ENCODE peak calls at places on chromosomes 2 and 18, in ten cellular contexts. One of them, this sample, is unnamed.

GRCh38 chr18:79599503-79599931 is 80.1 kb upstream of the CTDP1 start:
- DNase-seq in mesenchymal stem cell: peak
- DNase-seq in activated CD4-positive, alpha-beta T cell treated with anti-CD3 and anti-CD28 coated beads, Interleukin-2, amount 10 ng/mL, durations not matched to agents 24 days and 14 days: no peak
- DNase-seq in thoracic aorta: no peak
- DNase-seq in germinal center: no peak
- DNase-seq in osteocyte: no peak
- DNase-seq in COR-L47: no peak
- DNase-seq in GM20000: no peak
- DNase-seq in NCI-H2081: no peak
- DNase-seq in A549: peak
- DNase-seq in this sample: peak

GRCh38 chr2:105114551-105114950 is 76.7 kb downstream of the MRPS9 start:
- DNase-seq in COR-L47: peak
- DNase-seq in germinal center: peak
- DNase-seq in GM20000: peak
- DNase-seq in osteocyte: no peak
- DNase-seq in thoracic aorta: no peak
- DNase-seq in activated CD4-positive, alpha-beta T cell treated with anti-CD3 and anti-CD28 coated beads, Interleukin-2, amount 10 ng/mL, durations not matched to agents 24 days and 14 days: no peak
- DNase-seq in A549: peak
- DNase-seq in mesenchymal stem cell: peak
- DNase-seq in NCI-H2081: peak
- DNase-seq in this sample: peak

GRCh38 chr18:676069-676468 is 18.6 kb downstream of the TYMS start:
- DNase-seq in GM20000: no peak
- DNase-seq in A549: no peak
- DNase-seq in thoracic aorta: no peak
- DNase-seq in mesenchymal stem cell: no peak
- DNase-seq in COR-L47: no peak
- DNase-seq in NCI-H2081: no peak
- DNase-seq in germinal center: no peak
- DNase-seq in activated CD4-positive, alpha-beta T cell treated with anti-CD3 and anti-CD28 coated beads, Interleukin-2, amount 10 ng/mL, durations not matched to agents 24 days and 14 days: no peak
- DNase-seq in osteocyte: no peak
- DNase-seq in this sample: no peak

GRCh38 chr2:76310894-76311293 is 600.2 kb upstream of the GCFC2 start:
- DNase-seq in NCI-H2081: no peak
- DNase-seq in COR-L47: no peak
- DNase-seq in osteocyte: no peak
- DNase-seq in GM20000: no peak
- DNase-seq in activated CD4-positive, alpha-beta T cell treated with anti-CD3 and anti-CD28 coated beads, Interleukin-2, amount 10 ng/mL, durations not matched to agents 24 days and 14 days: no peak
- DNase-seq in thoracic aorta: no peak
- DNase-seq in A549: no peak
- DNase-seq in germinal center: no peak
- DNase-seq in mesenchymal stem cell: no peak
- DNase-seq in this sample: no peak

GRCh38 chr2:239401450-239402227 is 819 bp upstream of the HDAC4 start:
- DNase-seq in thoracic aorta: peak
- DNase-seq in A549: peak
- DNase-seq in germinal center: peak
- DNase-seq in mesenchymal stem cell: peak
- DNase-seq in COR-L47: peak
- DNase-seq in NCI-H2081: peak
- DNase-seq in GM20000: peak
- DNase-seq in activated CD4-positive, alpha-beta T cell treated with anti-CD3 and anti-CD28 coated beads, Interleukin-2, amount 10 ng/mL, durations not matched to agents 24 days and 14 days: peak
- DNase-seq in osteocyte: peak
- DNase-seq in this sample: peak

GRCh38 chr18:21242141-21243040 is at the start of gene GREB1L:
- DNase-seq in germinal center: peak
- DNase-seq in GM20000: peak
- DNase-seq in thoracic aorta: no peak
- DNase-seq in COR-L47: peak
- DNase-seq in A549: peak
- DNase-seq in mesenchymal stem cell: peak
- DNase-seq in NCI-H2081: peak
- DNase-seq in osteocyte: no peak
- DNase-seq in activated CD4-positive, alpha-beta T cell treated with anti-CD3 and anti-CD28 coated beads, Interleukin-2, amount 10 ng/mL, durations not matched to agents 24 days and 14 days: peak
- DNase-seq in this sample: peak

GRCh38 chr18:74645717-74646116 is 48.0 kb downstream of the ZNF407 start:
- DNase-seq in thoracic aorta: no peak
- DNase-seq in activated CD4-positive, alpha-beta T cell treated with anti-CD3 and anti-CD28 coated beads, Interleukin-2, amount 10 ng/mL, durations not matched to agents 24 days and 14 days: no peak
- DNase-seq in COR-L47: peak
- DNase-seq in GM20000: no peak
- DNase-seq in NCI-H2081: peak
- DNase-seq in A549: no peak
- DNase-seq in mesenchymal stem cell: peak
- DNase-seq in osteocyte: no peak
- DNase-seq in germinal center: no peak
- DNase-seq in this sample: peak

GRCh38 chr2:15134957-15135356 is 426.2 kb downstream of the NBAS start:
- DNase-seq in osteocyte: no peak
- DNase-seq in NCI-H2081: no peak
- DNase-seq in COR-L47: no peak
- DNase-seq in thoracic aorta: no peak
- DNase-seq in activated CD4-positive, alpha-beta T cell treated with anti-CD3 and anti-CD28 coated beads, Interleukin-2, amount 10 ng/mL, durations not matched to agents 24 days and 14 days: no peak
- DNase-seq in mesenchymal stem cell: no peak
- DNase-seq in A549: no peak
- DNase-seq in germinal center: no peak
- DNase-seq in GM20000: no peak
- DNase-seq in this sample: no peak

GRCh38 chr2:45938649-45939511 is 287.4 kb downstream of the PRKCE start:
- DNase-seq in GM20000: no peak
- DNase-seq in A549: peak
- DNase-seq in NCI-H2081: peak
- DNase-seq in germinal center: no peak
- DNase-seq in activated CD4-positive, alpha-beta T cell treated with anti-CD3 and anti-CD28 coated beads, Interleukin-2, amount 10 ng/mL, durations not matched to agents 24 days and 14 days: no peak
- DNase-seq in thoracic aorta: peak
- DNase-seq in COR-L47: no peak
- DNase-seq in osteocyte: peak
- DNase-seq in mesenchymal stem cell: peak
- DNase-seq in this sample: peak

GRCh38 chr2:223230352-223230751 is 178.4 kb downstream of the KCNE4 start:
- DNase-seq in osteocyte: no peak
- DNase-seq in mesenchymal stem cell: no peak
- DNase-seq in thoracic aorta: no peak
- DNase-seq in COR-L47: no peak
- DNase-seq in GM20000: no peak
- DNase-seq in germinal center: no peak
- DNase-seq in activated CD4-positive, alpha-beta T cell treated with anti-CD3 and anti-CD28 coated beads, Interleukin-2, amount 10 ng/mL, durations not matched to agents 24 days and 14 days: no peak
- DNase-seq in A549: no peak
- DNase-seq in NCI-H2081: no peak
- DNase-seq in this sample: peak

GRCh38 chr2:120531863-120532600 is 186.1 kb downstream of the INHBB start:
- DNase-seq in thoracic aorta: no peak
- DNase-seq in GM20000: no peak
- DNase-seq in osteocyte: no peak
- DNase-seq in germinal center: no peak
- DNase-seq in activated CD4-positive, alpha-beta T cell treated with anti-CD3 and anti-CD28 coated beads, Interleukin-2, amount 10 ng/mL, durations not matched to agents 24 days and 14 days: no peak
- DNase-seq in NCI-H2081: no peak
- DNase-seq in A549: no peak
- DNase-seq in mesenchymal stem cell: peak
- DNase-seq in COR-L47: no peak
- DNase-seq in this sample: no peak

GRCh38 chr2:43169987-43170732 is 56.2 kb downstream of the ZFP36L2 start:
- DNase-seq in germinal center: peak
- DNase-seq in osteocyte: no peak
- DNase-seq in NCI-H2081: no peak
- DNase-seq in mesenchymal stem cell: no peak
- DNase-seq in GM20000: peak
- DNase-seq in activated CD4-positive, alpha-beta T cell treated with anti-CD3 and anti-CD28 coated beads, Interleukin-2, amount 10 ng/mL, durations not matched to agents 24 days and 14 days: peak
- DNase-seq in thoracic aorta: no peak
- DNase-seq in A549: peak
- DNase-seq in COR-L47: no peak
- DNase-seq in this sample: no peak

GRCh38 chr2:167697194-167697593 is 550.2 kb downstream of the STK39 start:
- DNase-seq in activated CD4-positive, alpha-beta T cell treated with anti-CD3 and anti-CD28 coated beads, Interleukin-2, amount 10 ng/mL, durations not matched to agents 24 days and 14 days: no peak
- DNase-seq in thoracic aorta: no peak
- DNase-seq in NCI-H2081: no peak
- DNase-seq in osteocyte: no peak
- DNase-seq in GM20000: no peak
- DNase-seq in COR-L47: no peak
- DNase-seq in mesenchymal stem cell: no peak
- DNase-seq in A549: no peak
- DNase-seq in germinal center: no peak
- DNase-seq in this sample: no peak

This sample was measured in HFFc6.